ENCODE peak calls at places on chromosomes 7 and 10, in five cellular contexts. One of them, this sample, is unnamed.

GRCh38 chr10:117759266-117759665 is 216.7 kb downstream of the EMX2 start:
- DNase-seq in GM12865: no peak
- DNase-seq in SK-N-SH: no peak
- DNase-seq in CD14-positive monocyte: no peak
- DNase-seq in Calu3: no peak
- DNase-seq in this sample: no peak

GRCh38 chr10:123129553-123130271 is 6.1 kb upstream of the HMX3 start:
- DNase-seq in CD14-positive monocyte: no peak
- DNase-seq in GM12865: no peak
- DNase-seq in Calu3: no peak
- DNase-seq in SK-N-SH: no peak
- DNase-seq in this sample: no peak

GRCh38 chr10:62813453-62813852 is 2.7 kb downstream of the EGR2 start:
- DNase-seq in SK-N-SH: no peak
- DNase-seq in CD14-positive monocyte: no peak
- DNase-seq in GM12865: no peak
- DNase-seq in Calu3: no peak
- DNase-seq in this sample: no peak

GRCh38 chr10:44306147-44306710 is 78.7 kb downstream of the CXCL12 start:
- DNase-seq in GM12865: no peak
- DNase-seq in CD14-positive monocyte: no peak
- DNase-seq in SK-N-SH: no peak
- DNase-seq in Calu3: no peak
- DNase-seq in this sample: no peak

GRCh38 chr10:11146402-11147171 is 128.9 kb downstream of the CELF2 start:
- DNase-seq in CD14-positive monocyte: no peak
- DNase-seq in GM12865: no peak
- DNase-seq in Calu3: no peak
- DNase-seq in SK-N-SH: peak
- DNase-seq in this sample: no peak

GRCh38 chr7:74290999-74291441 is 1.8 kb downstream of the CLIP2 start:
- DNase-seq in GM12865: no peak
- DNase-seq in Calu3: no peak
- DNase-seq in CD14-positive monocyte: no peak
- DNase-seq in SK-N-SH: no peak
- DNase-seq in this sample: no peak

GRCh38 chr7:142711722-142712616 is 37.3 kb upstream of the PRSS1 start:
- DNase-seq in SK-N-SH: peak
- DNase-seq in Calu3: peak
- DNase-seq in GM12865: peak
- DNase-seq in CD14-positive monocyte: no peak
- DNase-seq in this sample: no peak

GRCh38 chr10:63465293-63466167 is at the start of gene JMJD1C:
- DNase-seq in Calu3: peak
- DNase-seq in SK-N-SH: peak
- DNase-seq in GM12865: peak
- DNase-seq in CD14-positive monocyte: peak
- DNase-seq in this sample: peak

GRCh38 chr7:91181949-91182348 is 82.3 kb upstream of the FZD1 start:
- DNase-seq in CD14-positive monocyte: no peak
- DNase-seq in GM12865: no peak
- DNase-seq in SK-N-SH: no peak
- DNase-seq in Calu3: no peak
- DNase-seq in this sample: no peak

GRCh38 chr7:142328006-142328405 is 70.1 kb upstream of the PRSS58 start:
- DNase-seq in GM12865: no peak
- DNase-seq in CD14-positive monocyte: no peak
- DNase-seq in SK-N-SH: no peak
- DNase-seq in Calu3: no peak
- DNase-seq in this sample: no peak

GRCh38 chr10:91745086-91745831 is 53.0 kb upstream of the TNKS2 start:
- DNase-seq in GM12865: peak
- DNase-seq in Calu3: peak
- DNase-seq in SK-N-SH: no peak
- DNase-seq in CD14-positive monocyte: no peak
- DNase-seq in this sample: no peak

GRCh38 chr10:78977761-78978305 is 90.9 kb upstream of the ZMIZ1 start:
- DNase-seq in Calu3: no peak
- DNase-seq in GM12865: no peak
- DNase-seq in SK-N-SH: no peak
- DNase-seq in CD14-positive monocyte: peak
- DNase-seq in this sample: no peak

GRCh38 chr7:130272456-130273080 is 5.9 kb downstream of the CPA2 start:
- DNase-seq in GM12865: no peak
- DNase-seq in CD14-positive monocyte: no peak
- DNase-seq in SK-N-SH: no peak
- DNase-seq in Calu3: no peak
- DNase-seq in this sample: no peak

GRCh38 chr7:42247301-42247700 is 10.3 kb upstream of the GLI3 start:
- DNase-seq in Calu3: no peak
- DNase-seq in SK-N-SH: no peak
- DNase-seq in CD14-positive monocyte: no peak
- DNase-seq in GM12865: no peak
- DNase-seq in this sample: no peak

GRCh38 chr7:114026486-114027089 is 107.8 kb upstream of the PPP1R3A start:
- DNase-seq in Calu3: peak
- DNase-seq in SK-N-SH: peak
- DNase-seq in CD14-positive monocyte: no peak
- DNase-seq in GM12865: peak
- DNase-seq in this sample: no peak

GRCh38 chr7:50618281-50618680 is 53.1 kb upstream of the DDC start:
- DNase-seq in CD14-positive monocyte: no peak
- DNase-seq in GM12865: no peak
- DNase-seq in Calu3: no peak
- DNase-seq in SK-N-SH: no peak
- DNase-seq in this sample: no peak

GRCh38 chr10:74585231-74586087 is 240.9 kb upstream of the KAT6B start:
- DNase-seq in Calu3: no peak
- DNase-seq in CD14-positive monocyte: no peak
- DNase-seq in SK-N-SH: peak
- DNase-seq in GM12865: peak
- DNase-seq in this sample: peak

GRCh38 chr10:8036521-8037198 is 17.8 kb upstream of the GATA3 start:
- DNase-seq in GM12865: no peak
- DNase-seq in CD14-positive monocyte: no peak
- DNase-seq in Calu3: no peak
- DNase-seq in SK-N-SH: no peak
- DNase-seq in this sample: peak

GRCh38 chr7:158125721-158126120 is 461.9 kb downstream of the PTPRN2 start:
- DNase-seq in GM12865: no peak
- DNase-seq in Calu3: no peak
- DNase-seq in CD14-positive monocyte: no peak
- DNase-seq in SK-N-SH: no peak
- DNase-seq in this sample: no peak

GRCh38 chr7:159031750-159032149 is 112.9 kb downstream of the VIPR2 start:
- DNase-seq in SK-N-SH: no peak
- DNase-seq in CD14-positive monocyte: no peak
- DNase-seq in Calu3: no peak
- DNase-seq in GM12865: no peak
- DNase-seq in this sample: no peak

GRCh38 chr7:122306320-122307227 is 2.0 kb upstream of the FEZF1 start:
- DNase-seq in CD14-positive monocyte: no peak
- DNase-seq in GM12865: no peak
- DNase-seq in SK-N-SH: no peak
- DNase-seq in Calu3: no peak
- DNase-seq in this sample: no peak

GRCh38 chr10:26274391-26274790 is 57.8 kb downstream of the GAD2 start:
- DNase-seq in Calu3: no peak
- DNase-seq in CD14-positive monocyte: no peak
- DNase-seq in SK-N-SH: no peak
- DNase-seq in GM12865: no peak
- DNase-seq in this sample: no peak

DNA sequence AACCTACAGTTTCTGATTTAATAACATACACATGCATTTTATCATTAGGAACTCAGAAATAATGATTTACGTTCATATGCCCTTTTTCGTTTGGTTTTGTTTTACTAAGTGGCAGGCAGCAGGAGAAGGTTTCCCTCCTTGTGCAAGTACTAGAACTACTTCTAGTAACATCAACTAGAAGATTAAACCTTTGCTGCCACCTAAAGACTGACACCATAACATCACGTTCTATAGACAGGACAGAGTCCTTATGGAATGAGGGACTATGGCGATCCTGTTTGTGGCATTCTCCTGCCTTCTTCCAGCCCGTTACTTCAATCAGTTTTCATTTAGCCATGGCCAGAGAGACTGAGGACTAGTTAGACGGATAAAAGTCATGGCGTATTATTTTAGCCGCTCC is 53.2 kb downstream of the GAD2 start:
- DNase-seq in SK-N-SH: peak
- DNase-seq in CD14-positive monocyte: no peak
- DNase-seq in Calu3: peak
- DNase-seq in GM12865: peak
- DNase-seq in this sample: no peak
- TF ChIP-seq CTCF in SK-N-SH: peak
- TF ChIP-seq CTCF in CD14-positive monocyte: no peak
- TF ChIP-seq CTCF in Calu3: peak
- TF ChIP-seq CTCF in GM12865: peak
- TF ChIP-seq CTCF in this sample: no peak

GRCh38 chr7:29976673-29977072 is 12.9 kb downstream of the SCRN1 start:
- DNase-seq in GM12865: no peak
- DNase-seq in SK-N-SH: no peak
- DNase-seq in Calu3: no peak
- DNase-seq in CD14-positive monocyte: no peak
- DNase-seq in this sample: no peak

GRCh38 chr7:29975564-29975963 is 14.0 kb downstream of the SCRN1 start:
- DNase-seq in GM12865: no peak
- DNase-seq in SK-N-SH: no peak
- DNase-seq in CD14-positive monocyte: no peak
- DNase-seq in Calu3: no peak
- DNase-seq in this sample: no peak

GRCh38 chr7:29976265-29976664 is 13.3 kb downstream of the SCRN1 start:
- DNase-seq in GM12865: no peak
- DNase-seq in SK-N-SH: no peak
- DNase-seq in CD14-positive monocyte: no peak
- DNase-seq in Calu3: no peak
- DNase-seq in this sample: no peak

GRCh38 chr7:29980151-29980550 is 9.4 kb downstream of the SCRN1 start:
- DNase-seq in CD14-positive monocyte: no peak
- DNase-seq in GM12865: no peak
- DNase-seq in SK-N-SH: no peak
- DNase-seq in Calu3: no peak
- DNase-seq in this sample: no peak

DNA sequence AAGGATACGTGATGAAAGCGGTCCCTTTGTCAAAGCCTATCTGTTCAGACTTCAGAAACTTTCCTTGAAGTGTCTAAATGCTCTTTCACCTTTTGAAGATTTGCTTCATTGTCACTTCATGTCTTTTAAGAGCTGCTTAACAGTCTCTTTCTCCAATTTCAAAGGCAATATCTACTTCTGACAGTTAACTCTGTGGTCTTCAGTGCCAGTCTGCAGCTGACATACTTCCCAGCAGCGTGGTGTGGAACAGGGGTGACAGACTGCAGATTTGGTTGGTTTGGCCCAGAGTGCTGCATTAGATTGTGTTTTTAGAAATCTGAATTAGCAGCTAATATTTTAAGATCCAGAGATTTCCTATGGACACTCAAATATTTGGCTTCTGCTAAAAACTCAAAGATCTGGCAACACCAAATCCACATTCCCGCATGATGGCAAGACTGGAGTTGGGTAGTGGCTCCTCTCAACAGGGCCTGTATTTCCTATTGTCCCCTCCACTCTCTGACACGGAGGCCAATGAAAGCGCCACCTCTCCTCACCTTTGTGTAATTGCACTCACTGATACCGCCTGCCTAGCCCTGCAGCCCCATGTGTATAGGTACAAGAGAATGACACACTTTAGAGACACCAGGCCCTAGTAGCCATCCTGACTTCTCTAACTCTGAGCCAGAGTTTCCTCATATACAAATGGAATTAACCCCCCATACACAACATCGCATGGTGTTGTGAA is 11.5 kb downstream of the SCRN1 start:
- DNase-seq in SK-N-SH: no peak
- DNase-seq in CD14-positive monocyte: no peak
- DNase-seq in GM12865: peak
- DNase-seq in Calu3: no peak
- DNase-seq in this sample: no peak
- TF ChIP-seq CTCF in SK-N-SH: peak
- TF ChIP-seq CTCF in CD14-positive monocyte: no peak
- TF ChIP-seq CTCF in GM12865: peak
- TF ChIP-seq CTCF in Calu3: no peak
- TF ChIP-seq CTCF in this sample: no peak

GRCh38 chr7:134478707-134479106 is 19.8 kb upstream of the AKR1B1 start:
- DNase-seq in CD14-positive monocyte: no peak
- DNase-seq in Calu3: no peak
- DNase-seq in GM12865: no peak
- DNase-seq in SK-N-SH: no peak
- DNase-seq in this sample: no peak
- TF ChIP-seq CTCF in CD14-positive monocyte: no peak
- TF ChIP-seq CTCF in Calu3: no peak
- TF ChIP-seq CTCF in GM12865: no peak
- TF ChIP-seq CTCF in SK-N-SH: peak
- TF ChIP-seq CTCF in this sample: no peak

GRCh38 chr10:132793871-132794849 is 8.2 kb upstream of the NKX6-2 start:
- DNase-seq in SK-N-SH: peak
- DNase-seq in GM12865: no peak
- DNase-seq in CD14-positive monocyte: no peak
- DNase-seq in Calu3: no peak
- DNase-seq in this sample: no peak
- TF ChIP-seq CTCF in SK-N-SH: peak
- TF ChIP-seq CTCF in GM12865: no peak
- TF ChIP-seq CTCF in CD14-positive monocyte: no peak
- TF ChIP-seq CTCF in Calu3: no peak
- TF ChIP-seq CTCF in this sample: no peak

GRCh38 chr7:110205899-110206298 is 885.0 kb upstream of the LRRN3 start:
- DNase-seq in SK-N-SH: no peak
- DNase-seq in GM12865: no peak
- DNase-seq in Calu3: no peak
- DNase-seq in CD14-positive monocyte: no peak
- DNase-seq in this sample: no peak

GRCh38 chr7:110204527-110204926 is 886.4 kb upstream of the LRRN3 start:
- DNase-seq in Calu3: peak
- DNase-seq in SK-N-SH: no peak
- DNase-seq in GM12865: peak
- DNase-seq in CD14-positive monocyte: no peak
- DNase-seq in this sample: no peak
- TF ChIP-seq CTCF in Calu3: no peak
- TF ChIP-seq CTCF in SK-N-SH: no peak
- TF ChIP-seq CTCF in GM12865: peak
- TF ChIP-seq CTCF in CD14-positive monocyte: no peak
- TF ChIP-seq CTCF in this sample: no peak

GRCh38 chr7:44307301-44307900 is 18.0 kb downstream of the CAMK2B start:
- DNase-seq in SK-N-SH: peak
- DNase-seq in Calu3: peak
- DNase-seq in CD14-positive monocyte: no peak
- DNase-seq in GM12865: peak
- DNase-seq in this sample: no peak
- TF ChIP-seq CTCF in SK-N-SH: peak
- TF ChIP-seq CTCF in Calu3: peak
- TF ChIP-seq CTCF in CD14-positive monocyte: no peak
- TF ChIP-seq CTCF in GM12865: peak
- TF ChIP-seq CTCF in this sample: no peak

DNA sequence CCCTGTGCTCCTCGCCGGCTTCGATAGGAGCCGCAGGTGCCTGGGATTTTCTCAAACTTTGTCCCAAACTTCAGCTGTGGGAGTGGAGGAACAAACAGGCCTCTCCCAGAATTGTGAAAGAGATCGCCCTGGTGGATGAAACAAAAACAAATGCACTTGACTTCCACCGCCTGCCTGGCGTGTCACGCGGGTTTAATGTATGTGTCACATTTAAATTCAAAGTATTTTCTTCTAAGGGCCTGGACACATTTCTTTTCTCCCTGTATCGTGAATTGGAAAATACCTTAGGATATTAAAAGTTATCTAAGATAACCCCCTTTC is 694 bp upstream of the WASL start:
- DNase-seq in GM12865: no peak
- DNase-seq in SK-N-SH: no peak
- DNase-seq in CD14-positive monocyte: peak
- DNase-seq in Calu3: no peak
- DNase-seq in this sample: peak
- TF ChIP-seq CTCF in GM12865: no peak
- TF ChIP-seq CTCF in SK-N-SH: peak
- TF ChIP-seq CTCF in CD14-positive monocyte: peak
- TF ChIP-seq CTCF in Calu3: no peak
- TF ChIP-seq CTCF in this sample: no peak